ENCODE peak calls at places on chromosome 12, in four cellular contexts. O, R, I and S are unnamed samples.

GRCh38 chr12:43737646-43738045 is 20.9 kb downstream of the PUS7L start:
- DNase-seq in O (no peak), R (no peak), I (no peak), S (no peak)

GRCh38 chr12:23760495-23760894 is 189.0 kb downstream of the SOX5 start:
- DNase-seq in O (peak; percentile 91), R (no peak), I (no peak), S (peak; percentile 60)

GRCh38 chr12:91099836-91100235 is 11.5 kb downstream of the LUM start:
- DNase-seq in O (no peak), R (no peak), I (no peak), S (no peak)

GRCh38 chr12:101076940-101077351 is 133.1 kb downstream of the SLC5A8 start:
- DNase-seq in O (no peak), R (peak; percentile 95), I (peak; percentile 20), S (no peak)

GRCh38 chr12:64385468-64385867 is 5.1 kb downstream of the C12orf56 start:
- DNase-seq in O (no peak), R (no peak), I (no peak), S (no peak)

GRCh38 chr12:47954467-47955045 is 8.8 kb upstream of the TMEM106C start:
- DNase-seq in O (no peak), R (no peak), I (no peak), S (no peak)

GRCh38 chr12:55974308-55974724 is 438 bp downstream of the RAB5B start:
- DNase-seq in O (no peak), R (peak; percentile 89), I (no peak), S (peak; percentile 79)

GRCh38 chr12:80353254-80353653 is 90.8 kb upstream of the PTPRQ start:
- DNase-seq in O (no peak), R (peak; percentile 5), I (no peak), S (no peak)

GRCh38 chr12:31491395-31491794 is 99.5 kb downstream of the DENND5B start:
- DNase-seq in O (no peak), R (no peak), I (no peak), S (no peak)

GRCh38 chr12:89062996-89063395 is 289.3 kb downstream of the DUSP6 start:
- DNase-seq in O (no peak), R (peak; percentile 58), I (no peak), S (no peak)

GRCh38 chr12:2283910-2284309 is 231.1 kb downstream of the CACNA1C start:
- DNase-seq in O (no peak), R (peak; percentile 48), I (no peak), S (no peak)

GRCh38 chr12:116426391-116427136 is 132.6 kb upstream of the MAP1LC3B2 start:
- DNase-seq in O (no peak), R (peak; percentile 84), I (no peak), S (peak; percentile 89)

GRCh38 chr12:19683178-19683927 is 244.1 kb downstream of the AEBP2 start:
- DNase-seq in O (no peak), R (no peak), I (no peak), S (no peak)

GRCh38 chr12:31584782-31585181 is 6.2 kb downstream of the DENND5B start:
- DNase-seq in O (no peak), R (no peak), I (no peak), S (no peak)

GRCh38 chr12:44206045-44206444 is 370.2 kb downstream of the TMEM117 start:
- DNase-seq in O (no peak), R (no peak), I (no peak), S (peak; percentile 16)

GRCh38 chr12:20798561-20798960 is 11.9 kb upstream of the SLCO1B3 start:
- DNase-seq in O (no peak), R (peak; percentile 41), I (no peak), S (peak; percentile 63)

GRCh38 chr12:47306130-47306529 is 226.4 kb upstream of the AMIGO2 start:
- DNase-seq in O (no peak), R (no peak), I (no peak), S (no peak)

GRCh38 chr12:56153291-56154065 is 1.1 kb downstream of the MYL6B start:
- DNase-seq in O (no peak), R (no peak), I (no peak), S (no peak)

GRCh38 chr12:127145543-127145928 is 1121.4 kb upstream of the TMEM132C start:
- DNase-seq in O (no peak), R (peak; percentile 14), I (no peak), S (no peak)

GRCh38 chr12:47651368-47652254 is 54.2 kb downstream of the RPAP3 start:
- DNase-seq in O (peak; percentile 35), R (peak; percentile 78), I (peak; percentile 53), S (peak; percentile 73)

GRCh38 chr12:40663781-40664180 is 28.5 kb upstream of the CNTN1 start:
- DNase-seq in O (no peak), R (no peak), I (no peak), S (no peak)

GRCh38 chr12:18864900-18865561 is 127.1 kb downstream of the CAPZA3 start:
- DNase-seq in O (no peak), R (peak; percentile 10), I (no peak), S (no peak)